ENCODE peak calls at places on chromosomes 7 and 10, in six cellular contexts. Y, C, D, P, J and M are unnamed samples.

GRCh38 chr10:113992601-113993011 is 51.1 kb upstream of the ADRB1 start:
- DNase-seq in Y (no peak), C (no peak), D (no peak), P (no peak), J (no peak), M (peak)

GRCh38 chr10:78301891-78302738 is 268.5 kb downstream of the RPS24 start:
- DNase-seq in Y (no peak), C (no peak), D (no peak), P (no peak), J (no peak), M (no peak)

GRCh38 chr10:118459642-118460193 is 117.6 kb upstream of the FAM204A start:
- DNase-seq in Y (peak), C (peak), D (peak), P (peak), J (peak), M (no peak)

GRCh38 chr10:43236176-43236850 is 30.6 kb downstream of the RASGEF1A start:
- DNase-seq in Y (no peak), C (no peak), D (peak), P (no peak), J (no peak), M (peak)

GRCh38 chr10:23314835-23315239 is 29.8 kb downstream of the C10orf67 start:
- DNase-seq in Y (peak), C (peak), D (peak), P (peak), J (peak), M (no peak)

GRCh38 chr7:151456782-151457181 is 16.8 kb upstream of the CRYGN start:
- DNase-seq in Y (no peak), C (no peak), D (no peak), P (no peak), J (no peak), M (no peak)

GRCh38 chr7:36278767-36279171 is 110.9 kb upstream of the ANLN start:
- DNase-seq in Y (no peak), C (no peak), D (no peak), P (peak), J (no peak), M (no peak)

GRCh38 chr10:80699602-80700039 is 161.9 kb downstream of the SH2D4B start:
- DNase-seq in Y (peak), C (peak), D (peak), P (peak), J (peak), M (peak)

GRCh38 chr7:42831051-42831952 is 80.6 kb downstream of the C7orf25 start:
- DNase-seq in Y (peak), C (no peak), D (peak), P (peak), J (peak), M (peak)

GRCh38 chr10:121791761-121792160 is 136.1 kb downstream of the ATE1 start:
- DNase-seq in Y (no peak), C (no peak), D (no peak), P (peak), J (peak), M (no peak)

GRCh38 chr10:62021116-62021515 is 119.6 kb downstream of the ARID5B start:
- DNase-seq in Y (no peak), C (no peak), D (no peak), P (no peak), J (no peak), M (no peak)

GRCh38 chr10:79905322-79906314 is 43.3 kb downstream of the SFTPD start:
- DNase-seq in Y (no peak), C (no peak), D (no peak), P (peak), J (peak), M (peak)

GRCh38 chr10:7035111-7035761 is 375.6 kb downstream of the SFMBT2 start:
- DNase-seq in Y (no peak), C (peak), D (no peak), P (no peak), J (no peak), M (no peak)

GRCh38 chr7:142384508-142384922 is 126.7 kb upstream of the PRSS58 start:
- DNase-seq in Y (no peak), C (peak), D (no peak), P (peak), J (no peak), M (no peak)

GRCh38 chr10:62025901-62026879 is 124.7 kb downstream of the ARID5B start:
- DNase-seq in Y (no peak), C (no peak), D (no peak), P (peak), J (no peak), M (no peak)

GRCh38 chr10:37739181-37739580 is 118.2 kb downstream of the ZNF248 start:
- DNase-seq in Y (no peak), C (no peak), D (no peak), P (no peak), J (no peak), M (no peak)

GRCh38 chr10:47186941-47187340 is 113.1 kb upstream of the GDF10 start:
- DNase-seq in Y (no peak), C (no peak), D (no peak), P (no peak), J (no peak), M (no peak)

GRCh38 chr10:72108811-72109618 is 20.7 kb upstream of the SPOCK2 start:
- DNase-seq in Y (no peak), C (no peak), D (no peak), P (no peak), J (no peak), M (no peak)

GRCh38 chr7:157150825-157151412 is 12.2 kb downstream of the UBE3C start:
- DNase-seq in Y (no peak), C (no peak), D (no peak), P (peak), J (peak), M (peak)

GRCh38 chr10:110029448-110029847 is 21.7 kb downstream of the ADD3 start:
- DNase-seq in Y (no peak), C (no peak), D (no peak), P (no peak), J (no peak), M (no peak)

GRCh38 chr7:1739593-1739992 is 69.5 kb downstream of the ELFN1 start:
- DNase-seq in Y (no peak), C (no peak), D (no peak), P (no peak), J (no peak), M (no peak)